ENCODE peak calls at places on chromosome 15, in six cellular contexts. C, B, R, Q, O and P are unnamed samples.

GRCh38 chr15:89399390-89400120 is 64.9 kb upstream of the POLG start:
- DNase-seq in O (peak; percentile 74), C (peak; percentile 61), Q (no peak), R (peak; percentile 11), B (peak; percentile 73), P (no peak)

GRCh38 chr15:32700501-32701150 is 17.2 kb upstream of the GREM1 start:
- DNase-seq in B (no peak), O (no peak), R (no peak), Q (no peak), C (no peak), P (no peak)

GRCh38 chr15:27903405-27903804 is 195.7 kb downstream of the OCA2 start:
- DNase-seq in C (no peak), O (no peak), Q (no peak), B (no peak), R (no peak), P (no peak)

GRCh38 chr15:34582461-34583357 is 742 bp downstream of the GOLGA8B start:
- DNase-seq in B (peak; percentile 57), R (peak; percentile 30), Q (peak; percentile 60), C (peak; percentile 50), O (peak; percentile 40), P (peak; percentile 56)

GRCh38 chr15:99511529-99511864 is 54.3 kb upstream of the MEF2A start:
- DNase-seq in Q (no peak), R (peak; percentile 90), C (no peak), O (no peak), B (no peak), P (no peak)

GRCh38 chr15:39666671-39667070 is 85.8 kb downstream of the THBS1 start:
- DNase-seq in C (no peak), R (peak; percentile 86), B (peak; percentile 40), O (peak; percentile 74), Q (no peak), P (no peak)

GRCh38 chr15:87707076-87707475 is 549.5 kb downstream of the NTRK3 start:
- DNase-seq in B (no peak), R (no peak), C (no peak), Q (no peak), O (no peak), P (no peak)

GRCh38 chr15:99155961-99156443 is 51.1 kb downstream of the SYNM start:
- DNase-seq in Q (no peak), C (no peak), B (no peak), O (no peak), R (peak; percentile 64), P (peak; percentile 49)

GRCh38 chr15:67472957-67473356 is 48.0 kb upstream of the C15orf61 start:
- DNase-seq in B (no peak), R (peak; percentile 36), Q (no peak), O (no peak), C (no peak), P (no peak)

GRCh38 chr15:49145651-49146609 is 9.5 kb downstream of the COPS2 start:
- DNase-seq in B (peak; percentile 61), O (peak; percentile 67), Q (no peak), R (peak; percentile 63), C (peak; percentile 48), P (peak; percentile 58)

GRCh38 chr15:38050529-38050928 is 116.1 kb downstream of the TMCO5A start:
- DNase-seq in C (no peak), O (no peak), R (peak; percentile 72), B (no peak), Q (no peak), P (peak; percentile 78)

GRCh38 chr15:39181348-39181747 is 399.5 kb upstream of the THBS1 start:
- DNase-seq in R (no peak), B (no peak), O (no peak), C (no peak), Q (no peak), P (no peak)

GRCh38 chr15:38991701-38992100 is 427.1 kb upstream of the RASGRP1 start:
- DNase-seq in C (no peak), B (no peak), R (peak; percentile 74), Q (no peak), O (no peak), P (no peak)

GRCh38 chr15:39685999-39686613 is 96.5 kb downstream of the FSIP1 start:
- DNase-seq in Q (no peak), B (peak; percentile 69), R (peak; percentile 53), O (peak; percentile 83), C (peak; percentile 51), P (peak; percentile 62)

GRCh38 chr15:32682569-32682968 is 35.2 kb upstream of the GREM1 start:
- DNase-seq in B (no peak), C (no peak), O (no peak), R (peak; percentile 96), Q (no peak), P (peak; percentile 92)

GRCh38 chr15:73602444-73602843 is 30.7 kb downstream of the NPTN start:
- DNase-seq in O (no peak), B (no peak), Q (no peak), C (no peak), R (no peak), P (no peak)

GRCh38 chr15:20349774-20350498 is 191.7 kb downstream of the GOLGA6L6 start:
- DNase-seq in Q (peak; percentile 61), B (no peak), C (no peak), O (no peak), R (no peak), P (no peak)

GRCh38 chr15:25501828-25502446 is 63.1 kb upstream of the UBE3A start:
- DNase-seq in C (peak; percentile 7), O (peak; percentile 82), Q (no peak), R (peak; percentile 21), B (peak; percentile 66), P (no peak)

GRCh38 chr15:79970921-79971434 is at the start of gene BCL2A1:
- DNase-seq in Q (no peak), O (no peak), R (peak; percentile 94), C (peak; percentile 82), B (no peak), P (peak; percentile 68)

GRCh38 chr15:64249842-64250575 is 87.2 kb upstream of the PPIB start:
- DNase-seq in B (no peak), R (peak; percentile 39), O (no peak), Q (no peak), C (no peak), P (no peak)

GRCh38 chr15:64249406-64249805 is 86.6 kb upstream of the PPIB start:
- DNase-seq in B (no peak), Q (no peak), O (no peak), R (peak; percentile 63), C (no peak), P (no peak)

GRCh38 chr15:64251121-64251520 is 88.3 kb upstream of the PPIB start:
- DNase-seq in Q (no peak), O (no peak), R (peak; percentile 84), B (no peak), C (peak; percentile 37), P (no peak)

GRCh38 chr15:64247906-64248541 is 85.2 kb upstream of the PPIB start:
- DNase-seq in C (peak; percentile 45), O (peak; percentile 79), Q (no peak), B (no peak), R (peak; percentile 93), P (peak; percentile 80)

DNA sequence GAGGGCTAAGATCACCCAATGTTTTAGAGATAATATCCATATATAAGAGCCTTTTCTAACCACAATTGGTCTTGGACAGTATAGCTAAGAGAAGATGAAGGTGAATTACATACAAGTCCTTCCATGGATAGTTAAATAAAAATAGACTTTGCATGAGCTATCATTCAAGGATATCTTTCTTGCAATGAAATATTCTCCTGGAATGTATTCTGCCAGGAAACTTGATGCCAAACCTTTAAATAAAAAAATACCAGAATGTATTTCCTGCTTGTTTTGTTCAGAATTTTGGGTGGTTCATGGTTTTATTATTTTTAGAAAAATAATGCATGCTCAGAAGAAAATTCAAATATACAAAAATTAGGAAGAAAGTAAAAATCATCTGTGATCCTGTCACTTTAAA is 88.8 kb upstream of the PPIB start:
- DNase-seq in Q (no peak), B (no peak), C (no peak), O (no peak), R (no peak), P (no peak)
- TF ChIP-seq CTCF in Q (no peak), B (no peak), C (no peak), O (no peak), R (no peak), P (no peak)

GRCh38 chr15:58235961-58236360 is 97.8 kb downstream of the AQP9 start:
- DNase-seq in R (no peak), Q (no peak), O (no peak), C (no peak), B (no peak), P (no peak)
- TF ChIP-seq CTCF in R (no peak), Q (no peak), O (no peak), C (no peak), B (no peak), P (no peak)

GRCh38 chr15:44298878-44299277 is 10.4 kb downstream of the GOLM2 start:
- DNase-seq in Q (no peak), R (no peak), B (peak; percentile 16), O (peak; percentile 75), C (no peak), P (peak; percentile 35)
- TF ChIP-seq CTCF in Q (peak; percentile 10), R (no peak), B (peak; percentile 48), O (peak; percentile 72), C (no peak), P (peak; percentile 9)

DNA sequence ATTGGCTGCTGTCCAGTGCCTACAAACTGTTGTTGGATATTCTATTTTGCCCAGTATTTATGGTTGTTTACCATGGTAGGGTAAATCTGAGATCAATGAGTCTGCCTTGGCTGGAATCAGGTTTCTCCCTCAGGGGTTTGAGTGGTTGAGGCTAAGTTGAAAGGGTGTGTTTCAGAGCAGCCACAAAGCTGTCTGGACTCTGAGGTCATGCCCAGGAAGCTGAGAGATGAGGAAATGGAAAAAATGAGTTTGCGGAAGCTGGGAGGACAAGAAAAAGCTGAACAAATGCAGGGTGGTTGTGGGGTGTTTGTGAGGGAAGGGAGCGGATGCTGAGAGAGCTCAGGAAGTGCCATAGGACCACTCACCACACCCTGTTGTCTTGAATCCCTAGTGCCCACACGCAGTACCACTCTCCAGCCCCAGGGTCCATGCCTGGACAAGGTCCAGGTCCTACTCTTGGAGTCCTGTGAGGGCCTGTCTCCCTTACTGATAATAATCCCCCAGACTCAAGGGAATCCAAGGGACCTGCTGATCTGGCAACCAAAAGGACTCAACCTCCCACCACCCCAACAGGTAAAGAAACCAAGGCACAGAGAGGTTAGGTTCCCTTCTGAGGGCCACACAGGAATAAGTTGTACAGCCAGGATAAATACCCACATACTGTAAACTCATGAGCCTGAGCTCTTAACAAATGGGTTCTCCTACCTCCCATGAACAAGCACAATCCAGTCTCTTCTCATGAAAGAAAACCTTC is 81.6 kb downstream of the PPCDC start:
- DNase-seq in B (no peak), Q (no peak), R (peak; percentile 92), O (no peak), C (peak; percentile 66), P (peak; percentile 86)
- TF ChIP-seq CTCF in B (no peak), Q (no peak), R (no peak), O (no peak), C (no peak), P (no peak)

GRCh38 chr15:84970832-84971231 is 10.8 kb upstream of the PDE8A start:
- DNase-seq in C (no peak), B (no peak), O (no peak), Q (no peak), R (no peak), P (no peak)
- TF ChIP-seq CTCF in C (no peak), B (no peak), O (no peak), Q (no peak), R (no peak), P (no peak)

DNA sequence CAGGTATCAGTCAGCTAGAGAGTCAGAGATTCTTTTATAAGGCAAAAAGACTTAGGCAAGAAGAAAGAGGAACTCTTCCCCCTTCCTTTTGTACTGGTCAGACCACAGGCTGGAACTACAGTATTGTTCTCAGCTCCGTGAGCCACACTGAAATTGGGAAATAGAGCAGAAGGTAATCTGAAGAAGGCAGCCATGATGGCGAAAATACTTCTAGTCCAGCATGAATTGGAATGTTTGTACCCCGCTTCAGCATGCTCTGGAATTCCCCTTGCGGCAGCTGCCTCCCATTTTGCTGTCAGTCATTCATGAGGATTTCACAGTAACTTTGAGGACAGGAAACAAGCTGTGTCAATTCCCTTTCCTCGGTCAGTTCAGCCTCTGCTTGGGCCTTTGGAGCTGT is 96.2 kb downstream of the CORO2B start:
- DNase-seq in O (no peak), B (peak; percentile 58), R (peak; percentile 5), C (no peak), Q (no peak), P (no peak)
- TF ChIP-seq CTCF in O (no peak), B (no peak), R (no peak), C (no peak), Q (no peak), P (no peak)